ENCODE peak calls at places on chromosomes 6 and 20, in ten cellular contexts. Y, N, L, B, S, H, O, A, U and J are unnamed samples.

GRCh38 chr20:61499859-61500258 is 247.8 kb downstream of the CDH4 start:
- DNase-seq in Y (no peak), N (no peak), L (no peak), B (no peak), S (no peak), H (no peak), O (no peak), A (no peak), U (no peak), J (no peak)

GRCh38 chr6:117615981-117616961 is 14.0 kb upstream of the GOPC start:
- DNase-seq in Y (no peak), N (peak), L (no peak), B (no peak), S (peak), H (no peak), O (no peak), A (no peak), U (no peak), J (no peak)

GRCh38 chr6:161583561-161583960 is 309.7 kb upstream of the AGPAT4 start:
- DNase-seq in Y (no peak), N (no peak), L (no peak), B (no peak), S (no peak), H (no peak), O (no peak), A (no peak), U (no peak), J (no peak)

GRCh38 chr6:112004397-112005341 is 49.2 kb upstream of the CCN6 start:
- DNase-seq in Y (no peak), N (no peak), L (no peak), B (no peak), S (no peak), H (no peak), O (no peak), A (no peak), U (peak), J (peak)

GRCh38 chr6:43733471-43734293 is 36.3 kb upstream of the VEGFA start:
- DNase-seq in Y (no peak), N (no peak), L (no peak), B (no peak), S (peak), H (no peak), O (no peak), A (no peak), U (no peak), J (no peak)

GRCh38 chr6:111625511-111626331 is 20.0 kb upstream of the TRAF3IP2 start:
- DNase-seq in Y (no peak), N (no peak), L (no peak), B (no peak), S (no peak), H (peak), O (no peak), A (peak), U (peak), J (peak)

GRCh38 chr6:42197574-42198362 is 3.0 kb upstream of the GUCA1B start:
- DNase-seq in Y (no peak), N (no peak), L (no peak), B (no peak), S (no peak), H (peak), O (peak), A (no peak), U (no peak), J (no peak)

GRCh38 chr6:45127185-45127584 is 200.9 kb upstream of the RUNX2 start:
- DNase-seq in Y (no peak), N (no peak), L (no peak), B (no peak), S (no peak), H (no peak), O (no peak), A (no peak), U (no peak), J (no peak)

GRCh38 chr20:49455691-49456090 is 26.8 kb downstream of the KCNB1 start:
- DNase-seq in Y (no peak), N (no peak), L (no peak), B (no peak), S (no peak), H (no peak), O (no peak), A (no peak), U (no peak), J (no peak)

GRCh38 chr20:25178563-25179438 is 16.7 kb upstream of the ENTPD6 start:
- DNase-seq in Y (no peak), N (peak), L (peak), B (peak), S (peak), H (peak), O (no peak), A (peak), U (no peak), J (no peak)